ENCODE peak calls at places on chromosomes 4 and X, in eight cellular contexts. L is astrocyte of the spinal cord, W is mucosa of descending colon, X is fibroblast of mammary gland, U is WERI-Rb-1, Y is BJ, V is fibroblast of pulmonary artery, J is choroid plexus epithelial cell. H is an unnamed sample.

GRCh38 chr4:155781432-155781831 is 22.6 kb downstream of the GUCY1B1 start:
- DNase-seq in J (no peak), V (no peak), W (no peak), Y (no peak), U (no peak), X (no peak), L (no peak), H (no peak)

GRCh38 chrX:53714580-53715335 is 28.2 kb upstream of the HUWE1 start:
- DNase-seq in V (peak; percentile 34), U (no peak), L (peak; percentile 56), J (peak; percentile 71), Y (no peak), W (peak; percentile 14), X (peak; percentile 55), H (peak; percentile 54)

GRCh38 chrX:116436358-116436816 is at the start of gene SLC6A14:
- DNase-seq in W (peak; percentile 19), X (no peak), J (no peak), L (no peak), Y (no peak), V (no peak), U (no peak), H (no peak)

GRCh38 chr4:89836897-89837384 is at the start of gene SNCA:
- DNase-seq in X (peak; percentile 23), V (peak; percentile 74), L (peak; percentile 64), U (peak; percentile 96), W (peak; percentile 34), Y (no peak), J (peak; percentile 39), H (no peak)

GRCh38 chr4:1082215-1083182 is 30.9 kb downstream of the RNF212 start:
- DNase-seq in J (peak; percentile 69), V (peak; percentile 78), U (no peak), X (peak; percentile 82), W (peak; percentile 59), L (peak; percentile 70), Y (no peak), H (peak; percentile 79)

GRCh38 chr4:140260227-140260626 is 106.2 kb upstream of the MAML3 start:
- DNase-seq in W (no peak), L (peak; percentile 85), Y (peak; percentile 35), X (peak; percentile 87), V (peak; percentile 62), J (peak; percentile 92), U (no peak), H (peak; percentile 86)

GRCh38 chr4:40377462-40378385 is 42.6 kb downstream of the CHRNA9 start:
- DNase-seq in W (peak; percentile 57), Y (no peak), U (no peak), V (peak; percentile 13), X (peak; percentile 23), J (peak; percentile 33), L (peak; percentile 29), H (no peak)

GRCh38 chr4:137909910-137910309 is 332.2 kb downstream of the SLC7A11 start:
- DNase-seq in W (peak; percentile 6), X (no peak), L (no peak), J (peak; percentile 6), V (no peak), Y (no peak), U (no peak), H (no peak)

GRCh38 chr4:54100607-54101189 is 735 bp downstream of the GSX2 start:
- DNase-seq in J (no peak), X (no peak), L (no peak), Y (no peak), V (no peak), W (no peak), U (no peak), H (no peak)

GRCh38 chr4:72418458-72418857 is 150.6 kb downstream of the ADAMTS3 start:
- DNase-seq in W (peak; percentile 12), U (no peak), Y (peak; percentile 57), X (peak; percentile 83), V (peak; percentile 88), L (peak; percentile 80), J (peak; percentile 84), H (peak; percentile 76)

GRCh38 chrX:70554523-70554922 is 109.9 kb downstream of the DLG3 start:
- DNase-seq in U (no peak), V (peak; percentile 18), X (peak; percentile 36), J (no peak), L (no peak), Y (no peak), W (no peak), H (peak; percentile 77)

GRCh38 chr4:184671101-184671500 is 21.6 kb downstream of the PRIMPOL start:
- DNase-seq in W (peak; percentile 41), L (no peak), J (no peak), X (no peak), Y (no peak), U (no peak), V (no peak), H (no peak)

GRCh38 chr4:185201983-185202962 is 1.5 kb downstream of the CFAP97 start:
- DNase-seq in W (peak; percentile 23), Y (no peak), J (peak; percentile 45), V (peak; percentile 77), L (no peak), U (no peak), X (peak; percentile 27), H (peak; percentile 61)

GRCh38 chr4:19224820-19225219 is 1026.9 kb upstream of the SLIT2 start:
- DNase-seq in Y (no peak), V (peak; percentile 61), X (peak; percentile 44), J (peak; percentile 56), U (no peak), L (peak; percentile 59), W (no peak), H (peak; percentile 63)

GRCh38 chr4:15653864-15654391 is 1.2 kb downstream of the FBXL5 start:
- DNase-seq in L (peak; percentile 64), X (peak; percentile 57), J (peak; percentile 79), W (no peak), V (peak; percentile 71), Y (no peak), U (no peak), H (peak; percentile 79)

GRCh38 chr4:15653430-15653829 is 1.7 kb downstream of the FBXL5 start:
- DNase-seq in J (no peak), U (no peak), L (no peak), W (no peak), V (no peak), X (no peak), Y (no peak), H (no peak)

GRCh38 chr4:15651682-15652081 is 3.5 kb downstream of the FBXL5 start:
- DNase-seq in J (no peak), L (no peak), W (no peak), U (no peak), V (no peak), Y (no peak), X (peak; percentile 2), H (no peak)

GRCh38 chr4:15649914-15650545 is 5.1 kb downstream of the FBXL5 start:
- DNase-seq in J (peak; percentile 80), L (peak; percentile 39), W (peak; percentile 54), X (peak; percentile 71), U (peak; percentile 64), Y (no peak), V (peak; percentile 63), H (peak; percentile 65)

DNA sequence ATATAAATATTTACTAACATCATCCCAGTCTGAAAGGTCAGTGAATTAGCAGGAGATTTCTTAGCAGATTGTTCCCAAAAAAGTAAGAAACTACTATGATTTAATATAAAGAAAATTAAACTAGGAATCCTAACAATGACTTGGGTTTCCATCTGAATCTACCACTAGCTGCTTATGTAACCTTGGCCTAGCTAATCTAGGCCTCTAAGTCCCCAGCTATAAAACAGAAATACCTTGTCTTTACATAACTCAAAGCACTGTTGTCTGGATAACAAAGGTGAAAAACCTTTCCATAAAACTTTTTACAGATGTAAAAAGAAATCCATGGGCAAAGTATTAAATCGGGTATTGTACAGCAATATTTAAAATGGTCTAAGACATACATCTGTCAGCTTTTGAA is 3.0 kb downstream of the FBXL5 start:
- DNase-seq in U (no peak), X (no peak), V (no peak), J (no peak), L (no peak), W (no peak), Y (no peak), H (peak; percentile 38)
- H3K4me3 ChIP-seq in U (no peak overlapping the region), X (no peak overlapping the region), V (no peak overlapping the region), J (peak overlapping the region; percentile 15), L (no peak overlapping the region), W (no peak overlapping the region), Y (no peak overlapping the region), H (peak overlapping the region; percentile 84)

GRCh38 chr4:47118192-47118879 is 87.0 kb downstream of the GABRB1 start:
- DNase-seq in U (no peak), V (no peak), J (no peak), X (no peak), Y (no peak), L (no peak), W (no peak), H (no peak)

GRCh38 chr4:47120783-47121182 is 89.4 kb downstream of the GABRB1 start:
- DNase-seq in J (no peak), L (no peak), V (no peak), Y (no peak), W (no peak), X (no peak), U (no peak), H (no peak)

DNA sequence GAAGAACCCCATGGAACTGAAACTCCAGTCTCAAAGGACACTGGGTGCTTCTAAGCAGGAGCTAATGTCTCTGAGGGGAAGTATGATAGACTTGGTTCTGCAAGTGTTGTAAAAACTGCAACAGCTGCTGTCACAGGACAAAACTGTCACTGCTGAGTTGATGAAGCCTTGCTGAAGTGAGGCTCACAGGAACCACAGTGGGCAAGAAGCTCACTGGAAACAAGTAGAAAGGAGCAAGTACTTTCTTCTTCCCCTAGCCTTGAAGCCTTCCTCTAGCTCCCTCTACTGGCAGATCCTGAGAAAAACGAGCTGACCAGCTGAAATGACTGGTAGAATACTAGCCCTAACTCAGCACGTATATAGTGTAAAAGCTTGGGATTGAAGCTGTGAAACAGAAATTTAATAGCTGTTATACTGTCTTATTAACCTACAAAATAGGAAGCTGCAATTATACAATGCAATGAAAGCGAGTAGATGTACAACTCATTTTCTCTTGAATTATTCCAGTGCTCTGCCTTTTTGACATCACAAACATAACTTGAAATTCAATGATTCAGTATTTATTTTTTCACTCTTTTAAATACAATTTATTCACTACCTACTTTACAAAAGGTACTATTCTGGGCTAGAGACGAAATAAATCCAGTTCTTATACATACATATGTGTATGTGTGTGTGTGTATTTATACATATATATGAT is 91.4 kb downstream of the GABRB1 start:
- DNase-seq in L (peak; percentile 85), V (peak; percentile 85), U (peak; percentile 79), W (peak; percentile 77), X (peak; percentile 72), J (peak; percentile 90), Y (peak; percentile 4), H (peak; percentile 86)
- TF ChIP-seq CTCF in L (peak; percentile 95), V (peak; percentile 98), U (peak; percentile 80), W (peak; percentile 38), X (peak; percentile 96), J (peak; percentile 94), Y (peak; percentile 93), H (peak; percentile 94)

DNA sequence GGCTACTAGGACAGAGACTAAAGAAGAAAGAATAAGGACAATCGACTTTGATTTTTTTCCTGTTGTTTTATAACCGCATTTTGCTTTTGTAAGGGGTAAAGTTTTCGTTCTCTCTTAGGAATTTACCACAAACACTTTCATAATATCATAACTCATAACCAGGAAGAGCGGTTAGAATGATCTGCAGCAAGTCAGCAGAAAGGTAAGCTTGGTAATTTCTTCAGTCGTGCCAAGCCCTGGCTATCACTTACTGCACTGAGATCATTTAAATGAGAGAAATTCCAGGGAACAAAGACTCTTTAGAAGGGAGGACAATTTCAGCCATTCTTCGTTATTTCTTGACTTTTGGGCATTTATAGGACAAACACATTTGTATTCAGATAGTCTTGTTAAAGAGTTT is 258.1 kb downstream of the UNC5C start:
- DNase-seq in Y (no peak), J (peak; percentile 51), L (no peak), V (no peak), U (no peak), W (no peak), X (no peak), H (no peak)
- H3K4me3 ChIP-seq in Y (no peak overlapping the region), J (no peak overlapping the region), L (no peak overlapping the region), V (no peak overlapping the region), U (no peak overlapping the region), W (no peak overlapping the region), X (no peak overlapping the region), H (no peak overlapping the region)

GRCh38 chr4:56843421-56843899 is 22.0 kb upstream of the SPINK2 start:
- DNase-seq in W (peak; percentile 49), U (no peak), L (no peak), J (peak; percentile 64), X (no peak), V (peak; percentile 35), Y (no peak), H (no peak)
- TF ChIP-seq CTCF in W (no peak), U (no peak), L (peak; percentile 10), J (peak; percentile 41), X (no peak), V (no peak), Y (no peak), H (no peak)